ENCODE peak calls at places on chromosomes 7 and 10, in five cellular contexts. One of them, this sample, is unnamed.

GRCh38 chr10:14134275-14134674 is 196.4 kb downstream of the FRMD4A start:
- DNase-seq in CD4-positive, alpha-beta memory T cell: no peak
- DNase-seq in putamen: no peak
- DNase-seq in amygdala: no peak
- DNase-seq in OCI-LY7: no peak
- DNase-seq in this sample: no peak

GRCh38 chr10:60564475-60564874 is 174.8 kb upstream of the ANK3 start:
- DNase-seq in CD4-positive, alpha-beta memory T cell: no peak
- DNase-seq in putamen: no peak
- DNase-seq in amygdala: no peak
- DNase-seq in OCI-LY7: no peak
- DNase-seq in this sample: no peak

GRCh38 chr10:129864601-129865126 is 99.4 kb downstream of the EBF3 start:
- DNase-seq in CD4-positive, alpha-beta memory T cell: no peak
- DNase-seq in putamen: no peak
- DNase-seq in amygdala: no peak
- DNase-seq in OCI-LY7: no peak
- DNase-seq in this sample: no peak

GRCh38 chr10:69338547-69339450 is 60.5 kb downstream of the HK1 start:
- DNase-seq in CD4-positive, alpha-beta memory T cell: no peak
- DNase-seq in putamen: no peak
- DNase-seq in amygdala: no peak
- DNase-seq in OCI-LY7: no peak
- DNase-seq in this sample: no peak

GRCh38 chr7:80475383-80475782 is 36.5 kb downstream of the GNAT3 start:
- DNase-seq in CD4-positive, alpha-beta memory T cell: no peak
- DNase-seq in putamen: no peak
- DNase-seq in amygdala: no peak
- DNase-seq in OCI-LY7: no peak
- DNase-seq in this sample: no peak

GRCh38 chr7:157464111-157464970 is 127.5 kb downstream of the DNAJB6 start:
- DNase-seq in CD4-positive, alpha-beta memory T cell: no peak
- DNase-seq in putamen: peak
- DNase-seq in amygdala: no peak
- DNase-seq in OCI-LY7: no peak
- DNase-seq in this sample: peak

GRCh38 chr10:95290801-95291633 is at the start of gene PDLIM1:
- DNase-seq in CD4-positive, alpha-beta memory T cell: no peak
- DNase-seq in putamen: no peak
- DNase-seq in amygdala: no peak
- DNase-seq in OCI-LY7: peak
- DNase-seq in this sample: peak

GRCh38 chr10:14326581-14326980 is 4.1 kb downstream of the FRMD4A start:
- DNase-seq in CD4-positive, alpha-beta memory T cell: no peak
- DNase-seq in putamen: no peak
- DNase-seq in amygdala: no peak
- DNase-seq in OCI-LY7: no peak
- DNase-seq in this sample: no peak

GRCh38 chr7:117248810-117249209 is 74.0 kb downstream of the WNT2 start:
- DNase-seq in CD4-positive, alpha-beta memory T cell: no peak
- DNase-seq in putamen: no peak
- DNase-seq in amygdala: no peak
- DNase-seq in OCI-LY7: no peak
- DNase-seq in this sample: no peak

GRCh38 chr10:101287922-101288638 is 58.8 kb upstream of the LBX1 start:
- DNase-seq in CD4-positive, alpha-beta memory T cell: no peak
- DNase-seq in putamen: no peak
- DNase-seq in amygdala: no peak
- DNase-seq in OCI-LY7: peak
- DNase-seq in this sample: peak

GRCh38 chr7:156895024-156895780 is 2.2 kb upstream of the LMBR1 start:
- DNase-seq in CD4-positive, alpha-beta memory T cell: no peak
- DNase-seq in putamen: no peak
- DNase-seq in amygdala: no peak
- DNase-seq in OCI-LY7: peak
- DNase-seq in this sample: no peak

GRCh38 chr10:52923520-52923919 is 150.9 kb upstream of the MBL2 start:
- DNase-seq in CD4-positive, alpha-beta memory T cell: no peak
- DNase-seq in putamen: no peak
- DNase-seq in amygdala: no peak
- DNase-seq in OCI-LY7: no peak
- DNase-seq in this sample: no peak

GRCh38 chr7:42143605-42144252 is 93.3 kb downstream of the GLI3 start:
- DNase-seq in CD4-positive, alpha-beta memory T cell: no peak
- DNase-seq in putamen: no peak
- DNase-seq in amygdala: no peak
- DNase-seq in OCI-LY7: no peak
- DNase-seq in this sample: no peak

GRCh38 chr7:30330134-30331111 is 46.0 kb downstream of the ZNRF2 start:
- DNase-seq in CD4-positive, alpha-beta memory T cell: peak
- DNase-seq in putamen: no peak
- DNase-seq in amygdala: no peak
- DNase-seq in OCI-LY7: peak
- DNase-seq in this sample: no peak

GRCh38 chr7:36620166-36620708 is 104.1 kb downstream of the AOAH start:
- DNase-seq in CD4-positive, alpha-beta memory T cell: no peak
- DNase-seq in putamen: no peak
- DNase-seq in amygdala: no peak
- DNase-seq in OCI-LY7: no peak
- DNase-seq in this sample: no peak

GRCh38 chr7:98229991-98230745 is 18.9 kb downstream of the BHLHA15 start:
- DNase-seq in CD4-positive, alpha-beta memory T cell: no peak
- DNase-seq in putamen: no peak
- DNase-seq in amygdala: no peak
- DNase-seq in OCI-LY7: peak
- DNase-seq in this sample: no peak

GRCh38 chr10:113680172-113681111 is 730 bp downstream of the CASP7 start:
- DNase-seq in CD4-positive, alpha-beta memory T cell: peak
- DNase-seq in putamen: no peak
- DNase-seq in amygdala: no peak
- DNase-seq in OCI-LY7: peak
- DNase-seq in this sample: no peak

GRCh38 chr7:130334274-130334673 is 10.3 kb upstream of the CPA5 start:
- DNase-seq in CD4-positive, alpha-beta memory T cell: no peak
- DNase-seq in putamen: no peak
- DNase-seq in amygdala: no peak
- DNase-seq in OCI-LY7: no peak
- DNase-seq in this sample: no peak

GRCh38 chr7:79988642-79989041 is 146.0 kb upstream of the GNAI1 start:
- DNase-seq in CD4-positive, alpha-beta memory T cell: no peak
- DNase-seq in putamen: no peak
- DNase-seq in amygdala: no peak
- DNase-seq in OCI-LY7: no peak
- DNase-seq in this sample: no peak

GRCh38 chr10:132392184-132392800 is 4.7 kb upstream of the PWWP2B start:
- DNase-seq in CD4-positive, alpha-beta memory T cell: no peak
- DNase-seq in putamen: no peak
- DNase-seq in amygdala: no peak
- DNase-seq in OCI-LY7: no peak
- DNase-seq in this sample: no peak

GRCh38 chr10:124577651-124578050 is 116.0 kb downstream of the LHPP start:
- DNase-seq in CD4-positive, alpha-beta memory T cell: no peak
- DNase-seq in putamen: no peak
- DNase-seq in amygdala: no peak
- DNase-seq in OCI-LY7: no peak
- DNase-seq in this sample: no peak

GRCh38 chr10:78957471-78958039 is 111.2 kb upstream of the ZMIZ1 start:
- DNase-seq in CD4-positive, alpha-beta memory T cell: no peak
- DNase-seq in putamen: no peak
- DNase-seq in amygdala: no peak
- DNase-seq in OCI-LY7: no peak
- DNase-seq in this sample: no peak

GRCh38 chr10:12279281-12279680 is 70.1 kb upstream of the CAMK1D start:
- DNase-seq in CD4-positive, alpha-beta memory T cell: no peak
- DNase-seq in putamen: no peak
- DNase-seq in amygdala: no peak
- DNase-seq in OCI-LY7: no peak
- DNase-seq in this sample: no peak

GRCh38 chr7:157484411-157485081 is 147.7 kb downstream of the DNAJB6 start:
- DNase-seq in CD4-positive, alpha-beta memory T cell: no peak
- DNase-seq in putamen: no peak
- DNase-seq in amygdala: no peak
- DNase-seq in OCI-LY7: no peak
- DNase-seq in this sample: no peak

GRCh38 chr7:69912846-69913245 is 314.6 kb downstream of the AUTS2 start:
- DNase-seq in CD4-positive, alpha-beta memory T cell: no peak
- DNase-seq in putamen: no peak
- DNase-seq in amygdala: no peak
- DNase-seq in OCI-LY7: no peak
- DNase-seq in this sample: no peak

GRCh38 chr10:59894114-59894513 is 12.2 kb downstream of the CCDC6 start:
- DNase-seq in CD4-positive, alpha-beta memory T cell: no peak
- DNase-seq in putamen: no peak
- DNase-seq in amygdala: peak
- DNase-seq in OCI-LY7: no peak
- DNase-seq in this sample: no peak

GRCh38 chr7:27156901-27157716 is 634 bp upstream of the HOXA7 start:
- DNase-seq in CD4-positive, alpha-beta memory T cell: no peak
- DNase-seq in putamen: no peak
- DNase-seq in amygdala: no peak
- DNase-seq in OCI-LY7: no peak
- DNase-seq in this sample: no peak

GRCh38 chr7:132500727-132501410 is 75.4 kb downstream of the PLXNA4 start:
- DNase-seq in CD4-positive, alpha-beta memory T cell: no peak
- DNase-seq in putamen: no peak
- DNase-seq in amygdala: no peak
- DNase-seq in OCI-LY7: no peak
- DNase-seq in this sample: peak

GRCh38 chr10:89296227-89296648 is 5.6 kb upstream of the IFIT2 start:
- DNase-seq in CD4-positive, alpha-beta memory T cell: no peak
- DNase-seq in putamen: no peak
- DNase-seq in amygdala: no peak
- DNase-seq in OCI-LY7: peak
- DNase-seq in this sample: no peak

GRCh38 chr10:17375936-17376584 is 78.3 kb downstream of the ST8SIA6 start:
- DNase-seq in CD4-positive, alpha-beta memory T cell: no peak
- DNase-seq in putamen: no peak
- DNase-seq in amygdala: no peak
- DNase-seq in OCI-LY7: peak
- DNase-seq in this sample: peak

GRCh38 chr10:119871881-119872609 is 598 bp downstream of the MCMBP start:
- DNase-seq in CD4-positive, alpha-beta memory T cell: peak
- DNase-seq in putamen: no peak
- DNase-seq in amygdala: no peak
- DNase-seq in OCI-LY7: peak
- DNase-seq in this sample: peak

GRCh38 chr10:59752278-59752940 is 846 bp downstream of the MRLN start:
- DNase-seq in CD4-positive, alpha-beta memory T cell: no peak
- DNase-seq in putamen: no peak
- DNase-seq in amygdala: no peak
- DNase-seq in OCI-LY7: no peak
- DNase-seq in this sample: no peak

GRCh38 chr7:135827391-135827790 is 78.8 kb upstream of the FAM180A start:
- DNase-seq in CD4-positive, alpha-beta memory T cell: no peak
- DNase-seq in putamen: no peak
- DNase-seq in amygdala: no peak
- DNase-seq in OCI-LY7: no peak
- DNase-seq in this sample: no peak

GRCh38 chr10:17725703-17726102 is 26.3 kb upstream of the TMEM236 start:
- DNase-seq in CD4-positive, alpha-beta memory T cell: no peak
- DNase-seq in putamen: no peak
- DNase-seq in amygdala: no peak
- DNase-seq in OCI-LY7: no peak
- DNase-seq in this sample: no peak

GRCh38 chr10:132412316-132413192 is 15.6 kb downstream of the PWWP2B start:
- DNase-seq in CD4-positive, alpha-beta memory T cell: no peak
- DNase-seq in putamen: no peak
- DNase-seq in amygdala: no peak
- DNase-seq in OCI-LY7: no peak
- DNase-seq in this sample: no peak

GRCh38 chr7:158490171-158490782 is 97.3 kb downstream of the PTPRN2 start:
- DNase-seq in CD4-positive, alpha-beta memory T cell: no peak
- DNase-seq in putamen: no peak
- DNase-seq in amygdala: no peak
- DNase-seq in OCI-LY7: no peak
- DNase-seq in this sample: no peak

GRCh38 chr10:116106611-116107010 is 166.4 kb downstream of the GFRA1 start:
- DNase-seq in CD4-positive, alpha-beta memory T cell: no peak
- DNase-seq in putamen: no peak
- DNase-seq in amygdala: no peak
- DNase-seq in OCI-LY7: no peak
- DNase-seq in this sample: no peak